ENCODE peak calls at places on chromosomes 1 and 21, in four cellular contexts. V, R, N and L are unnamed samples.

GRCh38 chr1:175124842-175125241 is 57.2 kb downstream of the TNN start:
- DNase-seq in N (no peak), V (no peak), R (no peak), L (no peak)

GRCh38 chr1:24386241-24386640 is 27.3 kb downstream of the STPG1 start:
- DNase-seq in N (no peak), R (peak), V (no peak), L (no peak)

GRCh38 chr1:3350441-3351261 is 103.8 kb upstream of the ARHGEF16 start:
- DNase-seq in R (no peak), V (no peak), N (peak), L (no peak)

GRCh38 chr1:30907390-30907640 is 1.2 kb downstream of the SDC3 start:
- DNase-seq in R (no peak), N (no peak), V (no peak), L (no peak)

GRCh38 chr1:111726311-111726710 is 12.9 kb downstream of the INKA2 start:
- DNase-seq in N (no peak), V (no peak), R (no peak), L (no peak)

GRCh38 chr1:233389867-233390266 is 62.3 kb downstream of the MAP3K21 start:
- DNase-seq in R (no peak), N (no peak), V (no peak), L (no peak)

GRCh38 chr1:203800001-203800400 is 4.6 kb downstream of the ZBED6 start:
- DNase-seq in R (no peak), N (no peak), V (no peak), L (no peak)

GRCh38 chr1:200925821-200926220 is 31.1 kb downstream of the INAVA start:
- DNase-seq in R (no peak), V (no peak), N (no peak), L (no peak)

GRCh38 chr1:67983867-67984266 is 66.6 kb downstream of the DIRAS3 start:
- DNase-seq in N (no peak), V (no peak), R (no peak), L (no peak)

GRCh38 chr1:83593073-83593472 is 405.9 kb downstream of the TTLL7 start:
- DNase-seq in N (no peak), V (no peak), R (no peak), L (no peak)

GRCh38 chr1:143718021-143718420 is 253.8 kb downstream of the FAM72C start:
- DNase-seq in N (no peak), V (no peak), R (no peak), L (no peak)

GRCh38 chr1:202411421-202411820 is 62.9 kb downstream of the PPP1R12B start:
- DNase-seq in V (no peak), N (no peak), R (no peak), L (no peak)

GRCh38 chr1:199056721-199057120 is 417.9 kb downstream of the PTPRC start:
- DNase-seq in V (no peak), N (no peak), R (no peak), L (no peak)

GRCh38 chr1:203185585-203185984 is 919 bp downstream of the CHI3L1 start:
- DNase-seq in R (no peak), V (no peak), N (no peak), L (no peak)

GRCh38 chr1:9655127-9655723 is 3.7 kb downstream of the PIK3CD start:
- DNase-seq in V (no peak), N (no peak), R (no peak), L (no peak)

GRCh38 chr1:112998592-112999235 is 42.7 kb upstream of the SLC16A1 start:
- DNase-seq in V (no peak), N (peak), R (no peak), L (no peak)

GRCh38 chr1:193114485-193115095 is 7.2 kb upstream of the CDC73 start:
- DNase-seq in V (no peak), N (peak), R (no peak), L (no peak)

GRCh38 chr1:234065794-234066447 is 161.4 kb downstream of the SLC35F3 start:
- DNase-seq in R (peak), V (peak), N (peak), L (peak)

GRCh38 chr1:15328245-15328784 is 81.3 kb downstream of the FHAD1 start:
- DNase-seq in N (no peak), R (no peak), V (no peak), L (no peak)

GRCh38 chr21:34884346-34884929 is 164.7 kb downstream of the RUNX1 start:
- DNase-seq in N (no peak), R (no peak), V (no peak), L (no peak)

GRCh38 chr1:153697873-153698647 is 19.6 kb downstream of the NPR1 start:
- DNase-seq in R (peak), N (no peak), V (no peak), L (no peak)
- TF ChIP-seq SUZ12 in R (no peak), N (no peak), V (no peak), L (no peak)

GRCh38 chr1:186958520-186958919 is 129.8 kb downstream of the PLA2G4A start:
- DNase-seq in R (no peak), V (no peak), N (no peak), L (no peak)

GRCh38 chr1:186957339-186957738 is 128.6 kb downstream of the PLA2G4A start:
- DNase-seq in V (no peak), R (no peak), N (no peak), L (no peak)

GRCh38 chr1:186965847-186966246 is 137.1 kb downstream of the PLA2G4A start:
- DNase-seq in N (no peak), V (no peak), R (no peak), L (no peak)

GRCh38 chr1:186960866-186961265 is 132.1 kb downstream of the PLA2G4A start:
- DNase-seq in R (no peak), V (no peak), N (no peak), L (no peak)
- TF ChIP-seq SP1 in R (no peak), V (no peak), N (no peak), L (no peak)

GRCh38 chr1:231211005-231211857 is 29.8 kb upstream of the GNPAT start:
- DNase-seq in R (peak), N (peak), V (peak), L (peak)
- TF ChIP-seq SUZ12 in R (no peak), N (no peak), V (no peak), L (no peak)

DNA sequence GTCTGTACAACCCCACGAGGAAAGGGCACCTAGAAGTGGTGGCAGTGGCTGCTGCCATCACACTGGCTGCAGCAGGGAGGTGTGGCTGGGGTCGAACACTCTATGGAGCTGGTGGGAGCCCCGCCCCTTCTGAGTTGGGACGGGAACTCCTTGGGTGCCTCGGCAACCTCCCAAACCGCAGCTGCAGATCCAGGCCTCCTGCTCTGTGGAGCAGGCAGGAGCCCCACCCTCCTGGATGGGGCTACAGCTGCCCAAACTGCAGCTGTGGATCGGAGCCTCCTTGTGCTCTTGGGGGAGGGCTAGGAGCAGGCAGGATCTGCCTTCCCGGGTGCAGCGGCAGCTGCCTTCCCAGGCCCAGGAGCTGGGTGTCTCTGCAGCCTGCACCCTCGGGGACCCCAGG is 38.9 kb upstream of the TARDBP start:
- DNase-seq in N (no peak), R (peak), V (no peak), L (no peak)
- TF ChIP-seq SP1 in N (no peak), R (no peak), V (no peak), L (no peak)

DNA sequence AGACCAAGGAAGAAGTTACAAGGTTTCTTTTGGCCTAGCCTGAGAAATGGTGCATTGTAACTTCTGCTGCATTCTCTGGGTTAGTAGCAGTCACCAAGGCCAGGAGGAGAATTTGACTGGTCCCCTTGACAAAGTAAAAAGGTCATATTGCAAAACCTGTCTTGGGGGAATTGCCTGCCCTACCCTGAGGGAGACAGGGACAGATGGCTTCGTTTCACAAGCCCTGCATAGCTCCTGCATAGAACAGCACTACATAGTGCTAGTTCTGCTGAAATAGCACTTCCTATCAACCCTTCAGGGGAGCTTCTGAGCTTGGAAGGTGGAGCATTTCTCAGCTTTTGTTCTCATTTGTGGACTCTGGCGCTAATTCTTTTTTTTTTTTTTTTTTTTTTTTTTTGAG is 20.4 kb upstream of the AK2 start:
- DNase-seq in R (no peak), N (no peak), V (no peak), L (no peak)
- TF ChIP-seq SUZ12 in R (no peak), N (no peak), V (no peak), L (no peak)

GRCh38 chr1:159981351-159982055 is 27.5 kb upstream of the SLAMF9 start:
- DNase-seq in R (peak), N (no peak), V (no peak), L (no peak)

GRCh38 chr1:159980076-159980475 is 26.0 kb upstream of the SLAMF9 start:
- DNase-seq in N (no peak), V (no peak), R (peak), L (no peak)

GRCh38 chr1:159978107-159978398 is 24.0 kb upstream of the SLAMF9 start:
- DNase-seq in V (no peak), N (no peak), R (no peak), L (no peak)

GRCh38 chr1:159979257-159979656 is 25.2 kb upstream of the SLAMF9 start:
- DNase-seq in N (no peak), V (no peak), R (no peak), L (no peak)

GRCh38 chr1:159980786-159981185 is 26.7 kb upstream of the SLAMF9 start:
- DNase-seq in N (no peak), V (no peak), R (no peak), L (no peak)
- TF ChIP-seq SP1 in N (no peak), V (no peak), R (no peak), L (no peak)